ENCODE peak calls at places on chromosomes 2 and 18, in seven cellular contexts. One of them, this sample, is unnamed.
A peak's percentile ranks its signal among the peaks of the same experiment; 100 is the strongest.

GRCh38 chr2:112682101-112682500 is 36.4 kb downstream of the SLC20A1 start:
- DNase-seq in EL: no peak
- DNase-seq in AG10803: no peak
- DNase-seq in activated T-helper 2 cell treated with anti-CD3 and anti-CD28 coated beads, Interferon-gamma antibody, Interleukin-2, Interleukin-4, amounts not matched to agents 10 μg/mL and 5 μg/mL and 100 μg/mL, durations not matched to agents 14 hours and 24 hours and 36 hours: no peak
- DNase-seq in GM23248: no peak
- DNase-seq in activated T-cell treated with anti-CD3 and anti-CD28 coated beads, Interleukin-2, amount 50 U/mL, for 72 hours: no peak
- DNase-seq in pancreas: no peak
- DNase-seq in this sample: no peak

GRCh38 chr2:191195021-191195420 is 44.2 kb upstream of the STAT4 start:
- DNase-seq in EL: no peak
- DNase-seq in pancreas: no peak
- DNase-seq in AG10803: no peak
- DNase-seq in GM23248: no peak
- DNase-seq in activated T-helper 2 cell treated with anti-CD3 and anti-CD28 coated beads, Interferon-gamma antibody, Interleukin-2, Interleukin-4, amounts not matched to agents 10 μg/mL and 5 μg/mL and 100 μg/mL, durations not matched to agents 14 hours and 24 hours and 36 hours: no peak
- DNase-seq in activated T-cell treated with anti-CD3 and anti-CD28 coated beads, Interleukin-2, amount 50 U/mL, for 72 hours: no peak
- DNase-seq in this sample: no peak

GRCh38 chr2:126658910-126659613 is 3.1 kb downstream of the GYPC start:
- DNase-seq in EL: peak; percentile 62
- DNase-seq in GM23248: peak; percentile 74
- DNase-seq in activated T-cell treated with anti-CD3 and anti-CD28 coated beads, Interleukin-2, amount 50 U/mL, for 72 hours: peak; percentile 79
- DNase-seq in activated T-helper 2 cell treated with anti-CD3 and anti-CD28 coated beads, Interferon-gamma antibody, Interleukin-2, Interleukin-4, amounts not matched to agents 10 μg/mL and 5 μg/mL and 100 μg/mL, durations not matched to agents 14 hours and 24 hours and 36 hours: peak; percentile 68
- DNase-seq in pancreas: no peak
- DNase-seq in AG10803: peak; percentile 87
- DNase-seq in this sample: peak; percentile 70

GRCh38 chr2:17538844-17539554 is 1.5 kb upstream of the VSNL1 start:
- DNase-seq in EL: peak; percentile 39
- DNase-seq in AG10803: peak; percentile 40
- DNase-seq in activated T-helper 2 cell treated with anti-CD3 and anti-CD28 coated beads, Interferon-gamma antibody, Interleukin-2, Interleukin-4, amounts not matched to agents 10 μg/mL and 5 μg/mL and 100 μg/mL, durations not matched to agents 14 hours and 24 hours and 36 hours: no peak
- DNase-seq in pancreas: peak; percentile 90
- DNase-seq in activated T-cell treated with anti-CD3 and anti-CD28 coated beads, Interleukin-2, amount 50 U/mL, for 72 hours: no peak
- DNase-seq in GM23248: peak; percentile 77
- DNase-seq in this sample: peak; percentile 45

GRCh38 chr2:54557601-54558187 is 101.6 kb downstream of the SPTBN1 start:
- DNase-seq in activated T-cell treated with anti-CD3 and anti-CD28 coated beads, Interleukin-2, amount 50 U/mL, for 72 hours: peak; percentile 82
- DNase-seq in EL: peak; percentile 62
- DNase-seq in pancreas: peak; percentile 78
- DNase-seq in AG10803: peak; percentile 46
- DNase-seq in GM23248: peak; percentile 22
- DNase-seq in activated T-helper 2 cell treated with anti-CD3 and anti-CD28 coated beads, Interferon-gamma antibody, Interleukin-2, Interleukin-4, amounts not matched to agents 10 μg/mL and 5 μg/mL and 100 μg/mL, durations not matched to agents 14 hours and 24 hours and 36 hours: peak; percentile 65
- DNase-seq in this sample: peak; percentile 68

GRCh38 chr2:151070253-151070652 is 191.4 kb downstream of the RBM43 start:
- DNase-seq in GM23248: no peak
- DNase-seq in activated T-cell treated with anti-CD3 and anti-CD28 coated beads, Interleukin-2, amount 50 U/mL, for 72 hours: no peak
- DNase-seq in activated T-helper 2 cell treated with anti-CD3 and anti-CD28 coated beads, Interferon-gamma antibody, Interleukin-2, Interleukin-4, amounts not matched to agents 10 μg/mL and 5 μg/mL and 100 μg/mL, durations not matched to agents 14 hours and 24 hours and 36 hours: no peak
- DNase-seq in AG10803: no peak
- DNase-seq in EL: no peak
- DNase-seq in pancreas: no peak
- DNase-seq in this sample: no peak

GRCh38 chr2:74864728-74865722 is 31.1 kb downstream of the HK2 start:
- DNase-seq in activated T-helper 2 cell treated with anti-CD3 and anti-CD28 coated beads, Interferon-gamma antibody, Interleukin-2, Interleukin-4, amounts not matched to agents 10 μg/mL and 5 μg/mL and 100 μg/mL, durations not matched to agents 14 hours and 24 hours and 36 hours: no peak
- DNase-seq in activated T-cell treated with anti-CD3 and anti-CD28 coated beads, Interleukin-2, amount 50 U/mL, for 72 hours: no peak
- DNase-seq in EL: peak; percentile 82
- DNase-seq in AG10803: peak; percentile 45
- DNase-seq in pancreas: no peak
- DNase-seq in GM23248: peak; percentile 65
- DNase-seq in this sample: no peak

GRCh38 chr2:225797394-225797793 is 397.9 kb downstream of the NYAP2 start:
- DNase-seq in AG10803: no peak
- DNase-seq in GM23248: no peak
- DNase-seq in EL: no peak
- DNase-seq in pancreas: no peak
- DNase-seq in activated T-helper 2 cell treated with anti-CD3 and anti-CD28 coated beads, Interferon-gamma antibody, Interleukin-2, Interleukin-4, amounts not matched to agents 10 μg/mL and 5 μg/mL and 100 μg/mL, durations not matched to agents 14 hours and 24 hours and 36 hours: no peak
- DNase-seq in activated T-cell treated with anti-CD3 and anti-CD28 coated beads, Interleukin-2, amount 50 U/mL, for 72 hours: no peak
- DNase-seq in this sample: no peak

GRCh38 chr2:71576541-71576940 is 123.2 kb downstream of the DYSF start:
- DNase-seq in GM23248: peak; percentile 20
- DNase-seq in activated T-helper 2 cell treated with anti-CD3 and anti-CD28 coated beads, Interferon-gamma antibody, Interleukin-2, Interleukin-4, amounts not matched to agents 10 μg/mL and 5 μg/mL and 100 μg/mL, durations not matched to agents 14 hours and 24 hours and 36 hours: no peak
- DNase-seq in pancreas: no peak
- DNase-seq in AG10803: no peak
- DNase-seq in activated T-cell treated with anti-CD3 and anti-CD28 coated beads, Interleukin-2, amount 50 U/mL, for 72 hours: no peak
- DNase-seq in EL: no peak
- DNase-seq in this sample: no peak

GRCh38 chr2:205361272-205361671 is 321.0 kb upstream of the NRP2 start:
- DNase-seq in activated T-cell treated with anti-CD3 and anti-CD28 coated beads, Interleukin-2, amount 50 U/mL, for 72 hours: no peak
- DNase-seq in activated T-helper 2 cell treated with anti-CD3 and anti-CD28 coated beads, Interferon-gamma antibody, Interleukin-2, Interleukin-4, amounts not matched to agents 10 μg/mL and 5 μg/mL and 100 μg/mL, durations not matched to agents 14 hours and 24 hours and 36 hours: no peak
- DNase-seq in GM23248: peak; percentile 62
- DNase-seq in AG10803: no peak
- DNase-seq in pancreas: no peak
- DNase-seq in EL: no peak
- DNase-seq in this sample: no peak

GRCh38 chr2:101571951-101572350 is 97.0 kb upstream of the RFX8 start:
- DNase-seq in activated T-cell treated with anti-CD3 and anti-CD28 coated beads, Interleukin-2, amount 50 U/mL, for 72 hours: no peak
- DNase-seq in AG10803: no peak
- DNase-seq in pancreas: no peak
- DNase-seq in activated T-helper 2 cell treated with anti-CD3 and anti-CD28 coated beads, Interferon-gamma antibody, Interleukin-2, Interleukin-4, amounts not matched to agents 10 μg/mL and 5 μg/mL and 100 μg/mL, durations not matched to agents 14 hours and 24 hours and 36 hours: no peak
- DNase-seq in EL: no peak
- DNase-seq in GM23248: no peak
- DNase-seq in this sample: no peak

GRCh38 chr2:196079052-196079451 is 10.4 kb upstream of the DNAH7 start:
- DNase-seq in activated T-cell treated with anti-CD3 and anti-CD28 coated beads, Interleukin-2, amount 50 U/mL, for 72 hours: no peak
- DNase-seq in GM23248: peak; percentile 2
- DNase-seq in AG10803: peak; percentile 12
- DNase-seq in EL: peak; percentile 24
- DNase-seq in pancreas: no peak
- DNase-seq in activated T-helper 2 cell treated with anti-CD3 and anti-CD28 coated beads, Interferon-gamma antibody, Interleukin-2, Interleukin-4, amounts not matched to agents 10 μg/mL and 5 μg/mL and 100 μg/mL, durations not matched to agents 14 hours and 24 hours and 36 hours: no peak
- DNase-seq in this sample: no peak

GRCh38 chr18:64720781-64721464 is 572.0 kb upstream of the LINC00305 start:
- DNase-seq in GM23248: no peak
- DNase-seq in EL: no peak
- DNase-seq in activated T-cell treated with anti-CD3 and anti-CD28 coated beads, Interleukin-2, amount 50 U/mL, for 72 hours: no peak
- DNase-seq in pancreas: peak; percentile 65
- DNase-seq in AG10803: no peak
- DNase-seq in activated T-helper 2 cell treated with anti-CD3 and anti-CD28 coated beads, Interferon-gamma antibody, Interleukin-2, Interleukin-4, amounts not matched to agents 10 μg/mL and 5 μg/mL and 100 μg/mL, durations not matched to agents 14 hours and 24 hours and 36 hours: no peak
- DNase-seq in this sample: no peak

GRCh38 chr2:43018179-43019024 is 208.0 kb downstream of the ZFP36L2 start:
- DNase-seq in GM23248: peak; percentile 89
- DNase-seq in AG10803: peak; percentile 94
- DNase-seq in EL: peak; percentile 59
- DNase-seq in activated T-helper 2 cell treated with anti-CD3 and anti-CD28 coated beads, Interferon-gamma antibody, Interleukin-2, Interleukin-4, amounts not matched to agents 10 μg/mL and 5 μg/mL and 100 μg/mL, durations not matched to agents 14 hours and 24 hours and 36 hours: no peak
- DNase-seq in activated T-cell treated with anti-CD3 and anti-CD28 coated beads, Interleukin-2, amount 50 U/mL, for 72 hours: no peak
- DNase-seq in pancreas: peak; percentile 84
- DNase-seq in this sample: no peak

GRCh38 chr2:170843656-170844055 is 27.0 kb downstream of the GAD1 start:
- DNase-seq in AG10803: peak; percentile 79
- DNase-seq in pancreas: no peak
- DNase-seq in GM23248: peak; percentile 79
- DNase-seq in EL: peak; percentile 88
- DNase-seq in activated T-cell treated with anti-CD3 and anti-CD28 coated beads, Interleukin-2, amount 50 U/mL, for 72 hours: peak; percentile 28
- DNase-seq in activated T-helper 2 cell treated with anti-CD3 and anti-CD28 coated beads, Interferon-gamma antibody, Interleukin-2, Interleukin-4, amounts not matched to agents 10 μg/mL and 5 μg/mL and 100 μg/mL, durations not matched to agents 14 hours and 24 hours and 36 hours: no peak
- DNase-seq in this sample: no peak

GRCh38 chr18:79548077-79548450 is 131.5 kb upstream of the CTDP1 start:
- DNase-seq in EL: no peak
- DNase-seq in AG10803: no peak
- DNase-seq in activated T-helper 2 cell treated with anti-CD3 and anti-CD28 coated beads, Interferon-gamma antibody, Interleukin-2, Interleukin-4, amounts not matched to agents 10 μg/mL and 5 μg/mL and 100 μg/mL, durations not matched to agents 14 hours and 24 hours and 36 hours: no peak
- DNase-seq in GM23248: no peak
- DNase-seq in pancreas: no peak
- DNase-seq in activated T-cell treated with anti-CD3 and anti-CD28 coated beads, Interleukin-2, amount 50 U/mL, for 72 hours: no peak
- DNase-seq in this sample: no peak

GRCh38 chr2:222760301-222760897 is 88.9 kb downstream of the MOGAT1 start:
- DNase-seq in activated T-cell treated with anti-CD3 and anti-CD28 coated beads, Interleukin-2, amount 50 U/mL, for 72 hours: no peak
- DNase-seq in GM23248: no peak
- DNase-seq in AG10803: no peak
- DNase-seq in pancreas: no peak
- DNase-seq in EL: no peak
- DNase-seq in activated T-helper 2 cell treated with anti-CD3 and anti-CD28 coated beads, Interferon-gamma antibody, Interleukin-2, Interleukin-4, amounts not matched to agents 10 μg/mL and 5 μg/mL and 100 μg/mL, durations not matched to agents 14 hours and 24 hours and 36 hours: no peak
- DNase-seq in this sample: no peak

GRCh38 chr2:109497447-109497846 is 116.3 kb downstream of the SEPTIN10 start:
- DNase-seq in activated T-cell treated with anti-CD3 and anti-CD28 coated beads, Interleukin-2, amount 50 U/mL, for 72 hours: no peak
- DNase-seq in EL: peak; percentile 87
- DNase-seq in GM23248: peak; percentile 78
- DNase-seq in activated T-helper 2 cell treated with anti-CD3 and anti-CD28 coated beads, Interferon-gamma antibody, Interleukin-2, Interleukin-4, amounts not matched to agents 10 μg/mL and 5 μg/mL and 100 μg/mL, durations not matched to agents 14 hours and 24 hours and 36 hours: no peak
- DNase-seq in AG10803: peak; percentile 84
- DNase-seq in pancreas: no peak
- DNase-seq in this sample: no peak

GRCh38 chr2:240452471-240453256 is 17.2 kb downstream of the GPC1 start:
- DNase-seq in pancreas: peak; percentile 87
- DNase-seq in activated T-cell treated with anti-CD3 and anti-CD28 coated beads, Interleukin-2, amount 50 U/mL, for 72 hours: peak; percentile 25
- DNase-seq in EL: peak; percentile 72
- DNase-seq in GM23248: peak; percentile 61
- DNase-seq in activated T-helper 2 cell treated with anti-CD3 and anti-CD28 coated beads, Interferon-gamma antibody, Interleukin-2, Interleukin-4, amounts not matched to agents 10 μg/mL and 5 μg/mL and 100 μg/mL, durations not matched to agents 14 hours and 24 hours and 36 hours: no peak
- DNase-seq in AG10803: peak; percentile 36
- DNase-seq in this sample: peak; percentile 82

GRCh38 chr18:75660932-75661331 is 233.4 kb upstream of the SMIM21 start:
- DNase-seq in pancreas: no peak
- DNase-seq in AG10803: no peak
- DNase-seq in EL: no peak
- DNase-seq in GM23248: no peak
- DNase-seq in activated T-helper 2 cell treated with anti-CD3 and anti-CD28 coated beads, Interferon-gamma antibody, Interleukin-2, Interleukin-4, amounts not matched to agents 10 μg/mL and 5 μg/mL and 100 μg/mL, durations not matched to agents 14 hours and 24 hours and 36 hours: no peak
- DNase-seq in activated T-cell treated with anti-CD3 and anti-CD28 coated beads, Interleukin-2, amount 50 U/mL, for 72 hours: no peak
- DNase-seq in this sample: no peak

GRCh38 chr18:79470547-79470946 is 74.8 kb downstream of the NFATC1 start:
- DNase-seq in EL: no peak
- DNase-seq in activated T-helper 2 cell treated with anti-CD3 and anti-CD28 coated beads, Interferon-gamma antibody, Interleukin-2, Interleukin-4, amounts not matched to agents 10 μg/mL and 5 μg/mL and 100 μg/mL, durations not matched to agents 14 hours and 24 hours and 36 hours: no peak
- DNase-seq in pancreas: peak; percentile 58
- DNase-seq in activated T-cell treated with anti-CD3 and anti-CD28 coated beads, Interleukin-2, amount 50 U/mL, for 72 hours: peak; percentile 12
- DNase-seq in AG10803: no peak
- DNase-seq in GM23248: no peak
- DNase-seq in this sample: no peak

GRCh38 chr2:8003462-8004075 is 678.3 kb upstream of the ID2 start:
- DNase-seq in activated T-helper 2 cell treated with anti-CD3 and anti-CD28 coated beads, Interferon-gamma antibody, Interleukin-2, Interleukin-4, amounts not matched to agents 10 μg/mL and 5 μg/mL and 100 μg/mL, durations not matched to agents 14 hours and 24 hours and 36 hours: no peak
- DNase-seq in GM23248: peak; percentile 97
- DNase-seq in AG10803: peak; percentile 90
- DNase-seq in EL: peak; percentile 74
- DNase-seq in activated T-cell treated with anti-CD3 and anti-CD28 coated beads, Interleukin-2, amount 50 U/mL, for 72 hours: no peak
- DNase-seq in pancreas: no peak
- DNase-seq in this sample: no peak

GRCh38 chr2:129396980-129397599 is 582.4 kb upstream of the RAB6C start:
- DNase-seq in pancreas: no peak
- DNase-seq in EL: no peak
- DNase-seq in activated T-cell treated with anti-CD3 and anti-CD28 coated beads, Interleukin-2, amount 50 U/mL, for 72 hours: peak; percentile 3
- DNase-seq in AG10803: peak; percentile 11
- DNase-seq in activated T-helper 2 cell treated with anti-CD3 and anti-CD28 coated beads, Interferon-gamma antibody, Interleukin-2, Interleukin-4, amounts not matched to agents 10 μg/mL and 5 μg/mL and 100 μg/mL, durations not matched to agents 14 hours and 24 hours and 36 hours: no peak
- DNase-seq in GM23248: peak; percentile 38
- DNase-seq in this sample: peak; percentile 44